ENCODE peak calls at places on chromosomes 6 and 20, in four cellular contexts. L, H, W and K are unnamed samples. For H3K36me3, the result is how much of the 10 kb centered on the place peaks cover.

GRCh38 chr6:91298543-91299145 is 711.8 kb upstream of the MAP3K7 start:
- DNase-seq in L (no peak), H (no peak), W (no peak), K (no peak)

GRCh38 chr6:81476881-81477280 is 275.6 kb downstream of the TENT5A start:
- DNase-seq in L (no peak), H (no peak), W (no peak), K (no peak)

GRCh38 chr6:85865665-85866372 is 223.1 kb upstream of the SYNCRIP start:
- DNase-seq in L (no peak), H (no peak), W (peak), K (no peak)

GRCh38 chr6:108036884-108037283 is 37.7 kb downstream of the OSTM1 start:
- DNase-seq in L (no peak), H (no peak), W (no peak), K (no peak)

GRCh38 chr6:165181951-165182414 is 127.4 kb downstream of the C6orf118 start:
- DNase-seq in L (no peak), H (no peak), W (no peak), K (no peak)

GRCh38 chr6:92473056-92473455 is 946.3 kb downstream of the EPHA7 start:
- DNase-seq in L (no peak), H (no peak), W (no peak), K (no peak)

GRCh38 chr20:49712918-49713778 is 530 bp downstream of the B4GALT5 start:
- DNase-seq in L (no peak), H (peak), W (peak), K (peak)

GRCh38 chr6:151962246-151962846 is 154.9 kb downstream of the ESR1 start:
- DNase-seq in L (no peak), H (no peak), W (no peak), K (no peak)

GRCh38 chr20:51489611-51490010 is 52.9 kb downstream of the NFATC2 start:
- DNase-seq in L (no peak), H (no peak), W (no peak), K (no peak)
- H3K36me3 ChIP-seq in L (under half), H (under half), W (under half), K (under half)

GRCh38 chr6:13687917-13688351 is 23.7 kb downstream of the RANBP9 start:
- DNase-seq in L (no peak), H (no peak), W (no peak), K (no peak)
- H3K36me3 ChIP-seq in L (under half), H (under half), W (under half), K (under half)

GRCh38 chr6:169665289-169665688 is 36.5 kb downstream of the WDR27 start:
- DNase-seq in L (no peak), H (no peak), W (no peak), K (no peak)
- H3K36me3 ChIP-seq in L (under half), H (under half), W (under half), K (under half)

GRCh38 chr6:15516923-15517560 is 145.8 kb downstream of the DTNBP1 start:
- DNase-seq in L (no peak), H (peak), W (no peak), K (no peak)
- H3K36me3 ChIP-seq in L (under half), H (under half), W (under half), K (under half)

DNA sequence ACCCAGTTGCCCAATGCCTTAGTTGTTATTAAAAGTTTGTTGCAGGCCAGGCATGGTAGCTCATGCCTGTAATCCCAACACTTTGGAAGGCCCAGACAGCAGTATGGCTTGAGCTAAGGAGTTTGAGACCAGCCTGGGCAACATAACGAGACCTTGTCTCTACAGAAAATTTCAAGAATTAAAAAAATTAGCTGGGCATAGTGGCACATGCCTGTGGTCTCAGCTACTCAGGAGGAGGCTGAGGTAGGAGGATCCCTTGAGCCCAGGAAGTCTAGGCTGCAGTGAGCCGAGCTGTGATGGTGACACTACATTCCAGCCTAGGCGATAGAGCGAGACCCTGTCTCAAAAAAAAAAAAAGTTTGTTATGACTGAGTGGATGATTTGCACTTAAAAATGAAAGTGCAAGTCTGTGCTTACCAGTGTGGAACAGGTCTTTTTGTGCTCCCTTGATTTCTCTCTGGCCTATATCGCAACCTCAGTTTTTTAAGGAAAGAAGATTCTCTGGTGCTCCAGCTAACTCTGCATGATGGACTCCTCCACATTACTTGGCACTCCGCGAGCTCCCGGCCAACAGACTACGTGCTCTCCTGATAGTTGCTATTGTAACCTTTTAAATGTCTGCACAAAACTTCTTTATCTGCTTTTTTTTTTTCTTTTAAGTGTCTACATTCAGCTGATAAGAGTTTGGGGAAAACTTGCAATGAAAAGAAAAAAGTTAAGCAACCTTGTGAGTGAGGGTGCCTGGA is 22.1 kb downstream of the ZKSCAN3 start:
- DNase-seq in L (no peak), H (no peak), W (no peak), K (no peak)
- H3K36me3 ChIP-seq in L (under half), H (under half), W (under half), K (under half)

GRCh38 chr20:18481596-18481995 is 14.4 kb downstream of the POLR3F start:
- DNase-seq in L (no peak), H (no peak), W (no peak), K (no peak)

GRCh38 chr20:18477218-18477617 is 10.0 kb downstream of the POLR3F start:
- DNase-seq in L (no peak), H (no peak), W (no peak), K (no peak)

GRCh38 chr20:18477821-18478220 is 10.6 kb downstream of the POLR3F start:
- DNase-seq in L (no peak), H (no peak), W (no peak), K (no peak)
- H3K36me3 ChIP-seq in L (under half), H (under half), W (half or more), K (under half)

DNA sequence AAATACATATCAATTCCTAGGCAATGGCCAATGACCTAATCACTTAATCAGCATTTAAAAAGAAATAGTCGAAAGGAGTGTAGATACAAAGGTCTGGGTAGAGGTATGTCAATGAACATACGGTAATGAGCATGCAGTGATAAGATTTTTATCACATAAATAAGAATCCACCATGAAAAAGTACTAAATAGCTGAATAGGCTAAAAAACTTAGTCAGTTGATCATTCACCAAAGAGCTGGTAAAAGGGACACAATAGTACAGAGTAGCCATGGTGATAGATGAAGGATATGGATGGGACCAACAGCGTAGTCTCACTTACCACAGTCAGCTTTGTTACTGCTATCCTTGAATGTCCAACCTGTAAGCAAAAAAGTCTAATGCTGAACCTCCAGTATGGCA is 1018.6 kb upstream of the EYS start:
- DNase-seq in L (no peak), H (no peak), W (no peak), K (no peak)
- H3K36me3 ChIP-seq in L (under half), H (under half), W (under half), K (under half)

GRCh38 chr20:53946106-53946505 is 124.3 kb downstream of the BCAS1 start:
- DNase-seq in L (no peak), H (no peak), W (no peak), K (no peak)

GRCh38 chr20:53947501-53948195 is 122.7 kb downstream of the BCAS1 start:
- DNase-seq in L (no peak), H (no peak), W (no peak), K (no peak)

GRCh38 chr20:53944796-53945195 is 125.6 kb downstream of the BCAS1 start:
- DNase-seq in L (no peak), H (no peak), W (no peak), K (no peak)

GRCh38 chr20:53943522-53944291 is 126.7 kb downstream of the BCAS1 start:
- DNase-seq in L (no peak), H (no peak), W (peak), K (no peak)

DNA sequence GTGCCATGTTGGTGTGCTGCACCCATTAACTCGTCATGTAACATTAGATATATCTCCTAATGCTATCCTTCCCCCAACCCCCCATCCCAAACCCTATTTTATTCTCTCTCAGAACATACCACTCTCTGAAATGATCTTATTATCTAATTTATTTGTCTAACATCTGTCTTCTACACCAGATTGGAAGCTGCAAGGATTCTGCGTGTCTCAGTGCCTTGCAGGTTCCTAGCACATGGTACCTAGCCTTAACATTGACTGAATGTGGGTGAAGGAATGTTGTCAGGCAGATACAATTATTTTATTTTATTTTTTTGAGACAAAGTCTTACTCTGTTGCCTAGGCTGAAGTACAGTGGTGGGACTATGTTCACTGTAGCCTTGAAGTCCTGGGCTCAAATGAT is 124.9 kb downstream of the BCAS1 start:
- DNase-seq in L (no peak), H (no peak), W (no peak), K (no peak)
- H3K36me3 ChIP-seq in L (under half), H (under half), W (under half), K (under half)

GRCh38 chr6:75081920-75082319 is 123.9 kb downstream of the COL12A1 start:
- DNase-seq in L (no peak), H (no peak), W (no peak), K (no peak)

GRCh38 chr6:75086236-75086635 is 119.6 kb downstream of the COL12A1 start:
- DNase-seq in L (no peak), H (no peak), W (no peak), K (no peak)

GRCh38 chr6:75081047-75081446 is 124.8 kb downstream of the COL12A1 start:
- DNase-seq in L (no peak), H (no peak), W (no peak), K (no peak)

GRCh38 chr6:75089921-75090320 is 115.9 kb downstream of the COL12A1 start:
- DNase-seq in L (no peak), H (no peak), W (no peak), K (no peak)

GRCh38 chr6:75084872-75085381 is 120.9 kb downstream of the COL12A1 start:
- DNase-seq in L (no peak), H (peak), W (no peak), K (peak)
- H3K36me3 ChIP-seq in L (under half), H (under half), W (under half), K (under half)

GRCh38 chr6:137197684-137198645 is 21.2 kb downstream of the IFNGR1 start:
- DNase-seq in L (no peak), H (no peak), W (no peak), K (no peak)
- H3K36me3 ChIP-seq in L (under half), H (under half), W (under half), K (under half)